ENCODE peak calls at places on chromosomes 1 and 21, in ten cellular contexts. V is pulmonary artery endothelial cell; A is HEK293T; D is left ventricle myocardium inferior; N is cardiac fibroblast; F is astrocyte; C is H1; I is AG08396; B is bronchial epithelial cell; S is CD4-positive, alpha-beta memory T cell. R is an unnamed sample.

GRCh38 chr1:145711213-145711651 is 4.1 kb upstream of the PDZK1 start:
- DNase-seq in V (no peak), A (no peak), D (no peak), N (no peak), F (no peak), C (no peak), I (no peak), B (no peak), S (no peak), R (peak)

GRCh38 chr1:210715072-210715471 is 386.4 kb downstream of the HHAT start:
- DNase-seq in V (no peak), A (no peak), D (no peak), N (no peak), F (peak), C (no peak), I (no peak), B (peak), S (no peak), R (peak)

GRCh38 chr1:181630838-181631237 is 147.5 kb downstream of the CACNA1E start:
- DNase-seq in V (no peak), A (no peak), D (no peak), N (no peak), F (no peak), C (no peak), I (no peak), B (no peak), S (no peak), R (no peak)

GRCh38 chr1:154943649-154944421 is 7.3 kb upstream of the PMVK start:
- DNase-seq in V (no peak), A (peak), D (no peak), N (peak), F (no peak), C (no peak), I (peak), B (peak), S (no peak), R (no peak)

GRCh38 chr1:221078260-221078965 is 199.2 kb downstream of the HLX start:
- DNase-seq in V (no peak), A (no peak), D (no peak), N (no peak), F (peak), C (no peak), I (no peak), B (no peak), S (no peak), R (no peak)

GRCh38 chr1:212774584-212774983 is 17.0 kb downstream of the NSL1 start:
- DNase-seq in V (no peak), A (no peak), D (no peak), N (peak), F (peak), C (no peak), I (no peak), B (peak), S (no peak), R (no peak)

GRCh38 chr1:227449727-227450420 is 113.5 kb upstream of the ZNF678 start:
- DNase-seq in V (no peak), A (no peak), D (no peak), N (no peak), F (no peak), C (no peak), I (no peak), B (no peak), S (no peak), R (no peak)

GRCh38 chr1:233998926-233999325 is 94.5 kb downstream of the SLC35F3 start:
- DNase-seq in V (no peak), A (no peak), D (no peak), N (no peak), F (no peak), C (no peak), I (no peak), B (no peak), S (no peak), R (no peak)

GRCh38 chr1:114448370-114448769 is 62.6 kb downstream of the TRIM33 start:
- DNase-seq in V (peak), A (no peak), D (no peak), N (no peak), F (no peak), C (no peak), I (no peak), B (no peak), S (no peak), R (no peak)

GRCh38 chr1:227192163-227192562 is 126.1 kb downstream of the CDC42BPA start:
- DNase-seq in V (no peak), A (no peak), D (peak), N (peak), F (peak), C (peak), I (peak), B (peak), S (no peak), R (peak)

GRCh38 chr21:15060776-15061175 is 4.0 kb downstream of the NRIP1 start:
- DNase-seq in V (no peak), A (no peak), D (no peak), N (no peak), F (peak), C (no peak), I (peak), B (peak), S (no peak), R (no peak)

GRCh38 chr1:192311281-192311680 is 5.5 kb upstream of the RGS21 start:
- DNase-seq in V (peak), A (peak), D (no peak), N (peak), F (peak), C (no peak), I (peak), B (peak), S (no peak), R (peak)

GRCh38 chr21:37244506-37245083 is 22.5 kb downstream of the VPS26C start:
- DNase-seq in V (no peak), A (no peak), D (no peak), N (peak), F (peak), C (no peak), I (no peak), B (no peak), S (no peak), R (no peak)

GRCh38 chr1:160862151-160863061 is at the start of gene CD244:
- DNase-seq in V (no peak), A (no peak), D (peak), N (peak), F (no peak), C (no peak), I (no peak), B (peak), S (peak), R (no peak)

GRCh38 chr1:244349103-244349531 is 102.6 kb downstream of the ADSS2 start:
- DNase-seq in V (peak), A (no peak), D (no peak), N (peak), F (peak), C (no peak), I (peak), B (peak), S (no peak), R (peak)

GRCh38 chr1:171966426-171967220 is 125.3 kb downstream of the DNM3 start:
- DNase-seq in V (no peak), A (no peak), D (no peak), N (no peak), F (no peak), C (peak), I (no peak), B (peak), S (no peak), R (peak)

GRCh38 chr1:84876353-84876752 is 16.7 kb downstream of the LPAR3 start:
- DNase-seq in V (no peak), A (no peak), D (no peak), N (no peak), F (no peak), C (no peak), I (no peak), B (no peak), S (peak), R (no peak)

GRCh38 chr1:223417903-223418663 is 24.9 kb downstream of the CCDC185 start:
- DNase-seq in V (no peak), A (no peak), D (no peak), N (no peak), F (no peak), C (no peak), I (no peak), B (no peak), S (no peak), R (no peak)

GRCh38 chr21:44365967-44366585 is 12.7 kb downstream of the TRPM2 start:
- DNase-seq in V (no peak), A (no peak), D (no peak), N (no peak), F (no peak), C (no peak), I (no peak), B (no peak), S (no peak), R (no peak)

GRCh38 chr1:44407430-44408180 is 2.5 kb downstream of the RNF220 start:
- DNase-seq in V (no peak), A (no peak), D (no peak), N (no peak), F (no peak), C (no peak), I (no peak), B (no peak), S (no peak), R (no peak)

GRCh38 chr1:9311489-9311888 is 18.8 kb downstream of the SPSB1 start:
- DNase-seq in V (no peak), A (no peak), D (no peak), N (no peak), F (no peak), C (no peak), I (no peak), B (no peak), S (no peak), R (no peak)

GRCh38 chr1:39178541-39179431 is 25.7 kb upstream of the MACF1 start:
- DNase-seq in V (peak), A (no peak), D (no peak), N (peak), F (peak), C (no peak), I (peak), B (peak), S (no peak), R (peak)

GRCh38 chr1:205438213-205439158 is 16.6 kb upstream of the LEMD1 start:
- DNase-seq in V (peak), A (peak), D (peak), N (peak), F (peak), C (no peak), I (peak), B (peak), S (no peak), R (peak)

GRCh38 chr1:109732390-109732763 is 8.5 kb downstream of the GSTM3 start:
- DNase-seq in V (no peak), A (no peak), D (no peak), N (no peak), F (no peak), C (no peak), I (no peak), B (no peak), S (no peak), R (no peak)

R was measured in renal cortical epithelial cell.